ENCODE peak calls at places on chromosomes 4 and X, in seven cellular contexts. U is mucosa of descending colon, D is astrocyte, P is kidney epithelial cell, Z is AG04449, B is psoas muscle, F is tibial artery. M is an unnamed sample.

GRCh38 chrX:91434351-91435168 is at the start of gene PABPC5:
- DNase-seq in U (peak), D (peak), P (peak), Z (peak), B (peak), F (peak), M (peak)

GRCh38 chr4:15544196-15544730 is 74.6 kb downstream of the CC2D2A start:
- DNase-seq in U (no peak), D (no peak), P (no peak), Z (no peak), B (no peak), F (no peak), M (no peak)

GRCh38 chr4:113683143-113683542 is 78.4 kb downstream of the CAMK2D start:
- DNase-seq in U (peak), D (no peak), P (no peak), Z (no peak), B (no peak), F (no peak), M (no peak)

GRCh38 chrX:41474726-41475100 is 27.6 kb downstream of the NYX start:
- DNase-seq in U (no peak), D (no peak), P (no peak), Z (no peak), B (no peak), F (no peak), M (no peak)

GRCh38 chr4:147732516-147733193 is 767 bp downstream of the ARHGAP10 start:
- DNase-seq in U (peak), D (peak), P (no peak), Z (no peak), B (peak), F (peak), M (no peak)

GRCh38 chr4:99816611-99817309 is at the start of gene DAPP1:
- DNase-seq in U (peak), D (no peak), P (no peak), Z (no peak), B (no peak), F (peak), M (no peak)

GRCh38 chr4:11299016-11299415 is 129.7 kb downstream of the HS3ST1 start:
- DNase-seq in U (no peak), D (no peak), P (no peak), Z (no peak), B (no peak), F (no peak), M (no peak)

GRCh38 chrX:13868481-13869040 is 51.7 kb upstream of the GPM6B start:
- DNase-seq in U (no peak), D (peak), P (no peak), Z (peak), B (no peak), F (no peak), M (no peak)

GRCh38 chr4:98510340-98510739 is 148.1 kb downstream of the TSPAN5 start:
- DNase-seq in U (no peak), D (no peak), P (no peak), Z (no peak), B (no peak), F (no peak), M (no peak)

GRCh38 chr4:128574706-128575105 is 234.8 kb upstream of the JADE1 start:
- DNase-seq in U (no peak), D (peak), P (peak), Z (peak), B (peak), F (peak), M (no peak)

GRCh38 chr4:169270156-169270809 is 473 bp downstream of the SH3RF1 start:
- DNase-seq in U (peak), D (peak), P (no peak), Z (no peak), B (peak), F (peak), M (no peak)

GRCh38 chr4:142405021-142405991 is 440.8 kb downstream of the INPP4B start:
- DNase-seq in U (no peak), D (peak), P (peak), Z (no peak), B (peak), F (peak), M (peak)

GRCh38 chr4:67660418-67660817 is 40.5 kb downstream of the UBA6 start:
- DNase-seq in U (no peak), D (no peak), P (no peak), Z (no peak), B (no peak), F (no peak), M (no peak)

GRCh38 chrX:40772290-40772689 is 36.9 kb upstream of the MED14 start:
- DNase-seq in U (no peak), D (peak), P (no peak), Z (no peak), B (no peak), F (no peak), M (no peak)

GRCh38 chr4:53015681-53016080 is 153.6 kb downstream of the RASL11B start:
- DNase-seq in U (no peak), D (peak), P (no peak), Z (no peak), B (no peak), F (no peak), M (no peak)

GRCh38 chr4:139913995-139914394 is 240.0 kb downstream of the MAML3 start:
- DNase-seq in U (no peak), D (peak), P (no peak), Z (peak), B (no peak), F (no peak), M (no peak)

GRCh38 chr4:67161311-67161710 is 384.0 kb downstream of the CENPC start:
- DNase-seq in U (no peak), D (no peak), P (no peak), Z (no peak), B (no peak), F (no peak), M (no peak)

GRCh38 chrX:152949114-152949513 is 44.8 kb downstream of the PNMA5 start:
- DNase-seq in U (no peak), D (no peak), P (no peak), Z (no peak), B (no peak), F (no peak), M (no peak)

GRCh38 chrX:41026326-41027136 is 58.7 kb upstream of the USP9X start:
- DNase-seq in U (no peak), D (no peak), P (no peak), Z (no peak), B (no peak), F (no peak), M (no peak)

GRCh38 chr4:89259435-89260028 is 48.1 kb downstream of the GPRIN3 start:
- DNase-seq in U (no peak), D (no peak), P (no peak), Z (no peak), B (no peak), F (no peak), M (no peak)

GRCh38 chr4:123990310-123990709 is 593.7 kb downstream of the SPRY1 start:
- DNase-seq in U (no peak), D (no peak), P (no peak), Z (no peak), B (no peak), F (no peak), M (no peak)

GRCh38 chr4:139241086-139241783 is 38.8 kb downstream of the MGARP start:
- DNase-seq in U (no peak), D (no peak), P (peak), Z (no peak), B (no peak), F (no peak), M (no peak)

GRCh38 chr4:135277980-135278315 is 1076.4 kb upstream of the PABPC4L start:
- DNase-seq in U (no peak), D (no peak), P (no peak), Z (no peak), B (no peak), F (no peak), M (peak)

GRCh38 chr4:1167244-1167949 is 5.0 kb downstream of the SPON2 start:
- DNase-seq in U (peak), D (peak), P (no peak), Z (peak), B (peak), F (peak), M (peak)

GRCh38 chr4:130361616-130362015 is 1265.7 kb downstream of the C4orf33 start:
- DNase-seq in U (no peak), D (no peak), P (no peak), Z (no peak), B (no peak), F (no peak), M (no peak)

GRCh38 chr4:168503652-168504362 is 7.0 kb downstream of the PALLD start:
- DNase-seq in U (no peak), D (no peak), P (no peak), Z (no peak), B (peak), F (no peak), M (no peak)

GRCh38 chr4:88356771-88357170 is 21.9 kb upstream of the HERC6 start:
- DNase-seq in U (no peak), D (no peak), P (no peak), Z (no peak), B (no peak), F (no peak), M (no peak)

GRCh38 chr4:151541438-151542071 is 132.6 kb downstream of the FHIP1A start:
- DNase-seq in U (no peak), D (peak), P (no peak), Z (peak), B (no peak), F (no peak), M (peak)

GRCh38 chr4:140094701-140095420 is 59.1 kb downstream of the MAML3 start:
- DNase-seq in U (peak), D (peak), P (no peak), Z (no peak), B (peak), F (peak), M (no peak)

GRCh38 chr4:91963489-91963888 is 340.3 kb upstream of the GRID2 start:
- DNase-seq in U (no peak), D (peak), P (peak), Z (no peak), B (no peak), F (no peak), M (no peak)

GRCh38 chr4:143559757-143560147 is 46.2 kb downstream of the SMARCA5 start:
- DNase-seq in U (peak), D (no peak), P (no peak), Z (no peak), B (no peak), F (no peak), M (no peak)
- TF ChIP-seq CTCF in U (no peak), D (no peak), P (peak), Z (no peak), B (no peak), F (no peak), M (no peak)

GRCh38 chr4:83115000-83115399 is 471 bp upstream of the PLAC8 start:
- DNase-seq in U (no peak), D (peak), P (no peak), Z (no peak), B (no peak), F (no peak), M (no peak)
- H3K4me3 ChIP-seq in U (no peak), D (no peak), P (no peak), Z (no peak), B (no peak), F (no peak), M (no peak)

GRCh38 chr4:115537387-115537786 is 424.0 kb upstream of the NDST4 start:
- DNase-seq in U (no peak), D (no peak), P (no peak), Z (no peak), B (no peak), F (no peak), M (no peak)
- TF ChIP-seq CTCF in U (no peak), D (no peak), P (no peak), Z (no peak), B (no peak), F (peak), M (peak)

DNA sequence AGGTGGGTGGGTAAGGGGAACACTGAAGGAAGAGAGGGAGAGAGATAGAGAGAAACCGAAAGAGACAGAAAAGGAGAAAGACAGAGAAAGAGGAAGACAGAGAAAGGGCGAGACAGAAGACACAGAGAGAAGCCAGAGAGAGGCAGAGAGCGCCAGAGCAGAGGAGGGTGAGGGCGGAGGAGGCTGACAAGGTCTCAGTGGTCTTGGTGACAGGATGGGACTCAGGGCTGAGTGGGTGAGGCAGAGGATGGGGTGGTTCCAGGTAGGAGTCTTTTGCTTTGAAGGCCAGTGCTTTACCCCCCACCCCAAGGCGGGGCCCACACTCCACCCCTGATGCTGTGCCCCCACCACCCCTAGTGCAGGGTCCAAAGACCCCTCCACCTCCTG is 1.1 kb downstream of the IQSEC2 start:
- DNase-seq in U (no peak), D (no peak), P (no peak), Z (no peak), B (no peak), F (no peak), M (no peak)
- H3K4me3 ChIP-seq in U (no peak), D (peak), P (peak), Z (peak), B (peak), F (peak), M (no peak)

GRCh38 chrX:8005678-8006347 is 78.6 kb upstream of the PNPLA4 start:
- DNase-seq in U (no peak), D (no peak), P (no peak), Z (no peak), B (no peak), F (no peak), M (no peak)

GRCh38 chrX:8010105-8010504 is 82.9 kb upstream of the PNPLA4 start:
- DNase-seq in U (no peak), D (no peak), P (no peak), Z (no peak), B (no peak), F (no peak), M (no peak)
- TF ChIP-seq CTCF in U (no peak), D (no peak), P (peak), Z (no peak), B (no peak), F (no peak), M (no peak)